ENCODE peak calls at places on chromosomes 16 and 17, in seven cellular contexts. G is CD4-positive, alpha-beta T cell; P is lower lobe of right lung; E is nephron progenitor cell; D is NCI-H524; U is DND-41; T is stimulated activated CD4-positive, alpha-beta T cell treated with anti-CD3 and anti-CD28 coated beads, Interleukin-2, amount 100 ng/mL, for 24 hours. X is an unnamed sample.

GRCh38 chr16:65064131-65064530 is 57.7 kb downstream of the CDH11 start:
- DNase-seq in G (no peak), P (no peak), E (no peak), D (no peak), U (no peak), T (no peak), X (no peak)

GRCh38 chr16:5216681-5217080 is 119.1 kb upstream of the EEF2KMT start:
- DNase-seq in G (no peak), P (no peak), E (no peak), D (no peak), U (no peak), T (no peak), X (peak)

GRCh38 chr17:64357191-64357981 is 33.3 kb downstream of the PECAM1 start:
- DNase-seq in G (no peak), P (no peak), E (no peak), D (peak), U (no peak), T (no peak), X (peak)

GRCh38 chr16:30786936-30787612 is at the start of gene ZNF629:
- DNase-seq in G (no peak), P (peak), E (peak), D (peak), U (peak), T (peak), X (peak)

GRCh38 chr17:37168731-37169353 is 206.9 kb upstream of the C17orf78 start:
- DNase-seq in G (no peak), P (no peak), E (no peak), D (peak), U (no peak), T (no peak), X (no peak)

GRCh38 chr17:10724546-10725195 is 5.2 kb downstream of the TMEM220 start:
- DNase-seq in G (no peak), P (no peak), E (no peak), D (no peak), U (no peak), T (no peak), X (no peak)

GRCh38 chr17:49971848-49972485 is 3.0 kb downstream of the DLX4 start:
- DNase-seq in G (no peak), P (peak), E (peak), D (peak), U (no peak), T (no peak), X (no peak)

GRCh38 chr16:89222931-89223330 is 5.4 kb downstream of the ZNF778 start:
- DNase-seq in G (no peak), P (no peak), E (no peak), D (no peak), U (no peak), T (no peak), X (no peak)

GRCh38 chr17:47669060-47669459 is 19.3 kb downstream of the KPNB1 start:
- DNase-seq in G (no peak), P (no peak), E (no peak), D (no peak), U (no peak), T (no peak), X (no peak)

GRCh38 chr16:16127469-16128116 is 95.7 kb downstream of the ABCC6 start:
- DNase-seq in G (peak), P (peak), E (peak), D (peak), U (peak), T (peak), X (peak)

GRCh38 chr17:64488301-64488700 is 8.6 kb downstream of the POLG2 start:
- DNase-seq in G (no peak), P (no peak), E (no peak), D (no peak), U (no peak), T (no peak), X (no peak)

GRCh38 chr17:62587554-62587953 is 39.9 kb upstream of the MRC2 start:
- DNase-seq in G (no peak), P (peak), E (no peak), D (peak), U (no peak), T (no peak), X (no peak)

GRCh38 chr17:32498362-32498761 is 11.6 kb downstream of the CDK5R1 start:
- DNase-seq in G (no peak), P (no peak), E (peak), D (peak), U (no peak), T (no peak), X (no peak)

GRCh38 chr17:73091770-73092517 is 544 bp downstream of the SLC39A11 start:
- DNase-seq in G (no peak), P (peak), E (peak), D (peak), U (no peak), T (peak), X (no peak)

GRCh38 chr16:27754788-27755690 is 205.1 kb downstream of the KATNIP start:
- DNase-seq in G (no peak), P (peak), E (no peak), D (no peak), U (no peak), T (no peak), X (no peak)

GRCh38 chr16:24255446-24256352 is at the start of gene CACNG3:
- DNase-seq in G (peak), P (peak), E (peak), D (no peak), U (peak), T (peak), X (peak)

GRCh38 chr16:11706180-11706742 is 36.4 kb downstream of the TXNDC11 start:
- DNase-seq in G (no peak), P (no peak), E (no peak), D (no peak), U (no peak), T (no peak), X (no peak)

GRCh38 chr17:43464046-43464445 is 19.7 kb upstream of the DHX8 start:
- DNase-seq in G (no peak), P (no peak), E (no peak), D (no peak), U (no peak), T (no peak), X (no peak)

GRCh38 chr17:18115517-18115916 is 7.0 kb downstream of the MYO15A start:
- DNase-seq in G (no peak), P (no peak), E (no peak), D (no peak), U (no peak), T (no peak), X (no peak)

GRCh38 chr16:87840462-87840978 is 28.8 kb downstream of the SLC7A5 start:
- DNase-seq in G (no peak), P (no peak), E (no peak), D (no peak), U (no peak), T (no peak), X (no peak)

GRCh38 chr17:78278139-78278741 is 46.8 kb downstream of the TMEM235 start:
- DNase-seq in G (no peak), P (no peak), E (no peak), D (peak), U (no peak), T (no peak), X (no peak)

GRCh38 chr16:47924950-47925349 is 230.8 kb downstream of the ABCC12 start:
- DNase-seq in G (no peak), P (no peak), E (no peak), D (no peak), U (no peak), T (no peak), X (no peak)

GRCh38 chr17:9150407-9151090 is 129.2 kb downstream of the NTN1 start:
- DNase-seq in G (no peak), P (no peak), E (no peak), D (no peak), U (no peak), T (no peak), X (no peak)

GRCh38 chr16:11632455-11632921 is 35.8 kb upstream of the SNN start:
- DNase-seq in G (no peak), P (peak), E (peak), D (no peak), U (no peak), T (no peak), X (peak)

GRCh38 chr17:63945851-63946439 is 13.8 kb upstream of the CD79B start:
- DNase-seq in G (no peak), P (no peak), E (peak), D (no peak), U (no peak), T (no peak), X (no peak)

GRCh38 chr17:34269969-34270368 is at the start of gene CCL7:
- DNase-seq in G (no peak), P (no peak), E (no peak), D (no peak), U (no peak), T (no peak), X (no peak)

GRCh38 chr16:84672276-84673202 is 24.2 kb downstream of the KLHL36 start:
- DNase-seq in G (peak), P (peak), E (peak), D (peak), U (peak), T (peak), X (peak)

GRCh38 chr16:89104930-89105571 is 11.4 kb downstream of the ACSF3 start:
- DNase-seq in G (no peak), P (peak), E (no peak), D (no peak), U (no peak), T (no peak), X (peak)

GRCh38 chr17:72710834-72711233 is 381.7 kb downstream of the SLC39A11 start:
- DNase-seq in G (no peak), P (no peak), E (no peak), D (no peak), U (no peak), T (no peak), X (peak)

GRCh38 chr17:41553176-41553575 is 18.7 kb downstream of the KRT9 start:
- DNase-seq in G (no peak), P (no peak), E (no peak), D (no peak), U (no peak), T (no peak), X (peak)

GRCh38 chr16:60031751-60032150 is 1297.6 kb upstream of the GOT2 start:
- DNase-seq in G (no peak), P (no peak), E (no peak), D (no peak), U (no peak), T (no peak), X (no peak)

GRCh38 chr16:89018605-89019158 is 41.7 kb upstream of the CBFA2T3 start:
- DNase-seq in G (no peak), P (no peak), E (peak), D (no peak), U (no peak), T (no peak), X (peak)

GRCh38 chr16:56337858-56338325 is 87.5 kb downstream of the AMFR start:
- DNase-seq in G (no peak), P (no peak), E (no peak), D (no peak), U (no peak), T (no peak), X (no peak)

GRCh38 chr16:84323626-84324025 is 28.9 kb downstream of the WFDC1 start:
- DNase-seq in G (no peak), P (no peak), E (no peak), D (no peak), U (no peak), T (no peak), X (peak)

GRCh38 chr16:24967074-24967473 is 48.1 kb downstream of the ARHGAP17 start:
- DNase-seq in G (no peak), P (no peak), E (no peak), D (no peak), U (no peak), T (no peak), X (no peak)

GRCh38 chr17:66939461-66940114 is 24.9 kb upstream of the CACNG4 start:
- DNase-seq in G (no peak), P (no peak), E (no peak), D (no peak), U (no peak), T (no peak), X (peak)

GRCh38 chr17:75853410-75853809 is 1.7 kb downstream of the WBP2 start:
- DNase-seq in G (no peak), P (no peak), E (no peak), D (no peak), U (no peak), T (no peak), X (no peak)

X was measured in posterior vena cava.